ENCODE peak calls at places on chromosome 16, in eight cellular contexts. One of them, this sample, is unnamed.

GRCh38 chr16:51994597-51994996 is 552.3 kb downstream of the TOX3 start:
- DNase-seq in stimulated activated CD4-positive, alpha-beta T cell treated with anti-CD3 and anti-CD28 coated beads, Interleukin-15, amount 100 ng/mL, for 24 hours: no peak
- DNase-seq in cardiac fibroblast: peak; percentile 12
- DNase-seq in NCI-H226: no peak
- DNase-seq in NCI-H1436 treated with DMSO at 0.1 percent for 48 hours: peak; percentile 51
- DNase-seq in EL: peak; percentile 3
- DNase-seq in HTR-8/SVneo: no peak
- DNase-seq in naive thymus-derived CD8-positive, alpha-beta T cell: no peak
- DNase-seq in this sample: peak; percentile 68

GRCh38 chr16:79367822-79368221 is 232.7 kb downstream of the MAF start:
- DNase-seq in stimulated activated CD4-positive, alpha-beta T cell treated with anti-CD3 and anti-CD28 coated beads, Interleukin-15, amount 100 ng/mL, for 24 hours: no peak
- DNase-seq in cardiac fibroblast: no peak
- DNase-seq in NCI-H226: no peak
- DNase-seq in NCI-H1436 treated with DMSO at 0.1 percent for 48 hours: no peak
- DNase-seq in EL: no peak
- DNase-seq in HTR-8/SVneo: no peak
- DNase-seq in naive thymus-derived CD8-positive, alpha-beta T cell: no peak
- DNase-seq in this sample: no peak

GRCh38 chr16:85924675-85925074 is 25.7 kb downstream of the IRF8 start:
- DNase-seq in stimulated activated CD4-positive, alpha-beta T cell treated with anti-CD3 and anti-CD28 coated beads, Interleukin-15, amount 100 ng/mL, for 24 hours: peak; percentile 80
- DNase-seq in cardiac fibroblast: peak; percentile 38
- DNase-seq in NCI-H226: no peak
- DNase-seq in NCI-H1436 treated with DMSO at 0.1 percent for 48 hours: no peak
- DNase-seq in EL: no peak
- DNase-seq in HTR-8/SVneo: no peak
- DNase-seq in naive thymus-derived CD8-positive, alpha-beta T cell: no peak
- DNase-seq in this sample: no peak

GRCh38 chr16:71846443-71846842 is 667 bp downstream of the ATXN1L start:
- DNase-seq in stimulated activated CD4-positive, alpha-beta T cell treated with anti-CD3 and anti-CD28 coated beads, Interleukin-15, amount 100 ng/mL, for 24 hours: peak; percentile 35
- DNase-seq in cardiac fibroblast: peak; percentile 23
- DNase-seq in NCI-H226: no peak
- DNase-seq in NCI-H1436 treated with DMSO at 0.1 percent for 48 hours: no peak
- DNase-seq in EL: peak; percentile 9
- DNase-seq in HTR-8/SVneo: no peak
- DNase-seq in naive thymus-derived CD8-positive, alpha-beta T cell: no peak
- DNase-seq in this sample: no peak

GRCh38 chr16:4618645-4619418 is 4.1 kb upstream of the UBALD1 start:
- DNase-seq in stimulated activated CD4-positive, alpha-beta T cell treated with anti-CD3 and anti-CD28 coated beads, Interleukin-15, amount 100 ng/mL, for 24 hours: no peak
- DNase-seq in cardiac fibroblast: no peak
- DNase-seq in NCI-H226: no peak
- DNase-seq in NCI-H1436 treated with DMSO at 0.1 percent for 48 hours: no peak
- DNase-seq in EL: no peak
- DNase-seq in HTR-8/SVneo: no peak
- DNase-seq in naive thymus-derived CD8-positive, alpha-beta T cell: no peak
- DNase-seq in this sample: no peak

GRCh38 chr16:5108505-5109158 is 11.0 kb upstream of the EEF2KMT start:
- DNase-seq in stimulated activated CD4-positive, alpha-beta T cell treated with anti-CD3 and anti-CD28 coated beads, Interleukin-15, amount 100 ng/mL, for 24 hours: no peak
- DNase-seq in cardiac fibroblast: no peak
- DNase-seq in NCI-H226: no peak
- DNase-seq in NCI-H1436 treated with DMSO at 0.1 percent for 48 hours: no peak
- DNase-seq in EL: no peak
- DNase-seq in HTR-8/SVneo: no peak
- DNase-seq in naive thymus-derived CD8-positive, alpha-beta T cell: no peak
- DNase-seq in this sample: no peak

GRCh38 chr16:49497466-49497865 is 123.9 kb downstream of the C16orf78 start:
- DNase-seq in stimulated activated CD4-positive, alpha-beta T cell treated with anti-CD3 and anti-CD28 coated beads, Interleukin-15, amount 100 ng/mL, for 24 hours: no peak
- DNase-seq in cardiac fibroblast: no peak
- DNase-seq in NCI-H226: no peak
- DNase-seq in NCI-H1436 treated with DMSO at 0.1 percent for 48 hours: no peak
- DNase-seq in EL: no peak
- DNase-seq in HTR-8/SVneo: no peak
- DNase-seq in naive thymus-derived CD8-positive, alpha-beta T cell: no peak
- DNase-seq in this sample: no peak

GRCh38 chr16:4500283-4500682 is 24.1 kb downstream of the HMOX2 start:
- DNase-seq in stimulated activated CD4-positive, alpha-beta T cell treated with anti-CD3 and anti-CD28 coated beads, Interleukin-15, amount 100 ng/mL, for 24 hours: peak; percentile 11
- DNase-seq in cardiac fibroblast: peak; percentile 87
- DNase-seq in NCI-H226: peak; percentile 80
- DNase-seq in NCI-H1436 treated with DMSO at 0.1 percent for 48 hours: no peak
- DNase-seq in EL: peak; percentile 90
- DNase-seq in HTR-8/SVneo: peak; percentile 87
- DNase-seq in naive thymus-derived CD8-positive, alpha-beta T cell: no peak
- DNase-seq in this sample: no peak

GRCh38 chr16:88936008-88936912 is 40.7 kb downstream of the CBFA2T3 start:
- DNase-seq in stimulated activated CD4-positive, alpha-beta T cell treated with anti-CD3 and anti-CD28 coated beads, Interleukin-15, amount 100 ng/mL, for 24 hours: peak; percentile 43
- DNase-seq in cardiac fibroblast: no peak
- DNase-seq in NCI-H226: no peak
- DNase-seq in NCI-H1436 treated with DMSO at 0.1 percent for 48 hours: no peak
- DNase-seq in EL: no peak
- DNase-seq in HTR-8/SVneo: no peak
- DNase-seq in naive thymus-derived CD8-positive, alpha-beta T cell: no peak
- DNase-seq in this sample: no peak

GRCh38 chr16:77457046-77457445 is 22.2 kb upstream of the ADAMTS18 start:
- DNase-seq in stimulated activated CD4-positive, alpha-beta T cell treated with anti-CD3 and anti-CD28 coated beads, Interleukin-15, amount 100 ng/mL, for 24 hours: no peak
- DNase-seq in cardiac fibroblast: peak; percentile 50
- DNase-seq in NCI-H226: no peak
- DNase-seq in NCI-H1436 treated with DMSO at 0.1 percent for 48 hours: no peak
- DNase-seq in EL: no peak
- DNase-seq in HTR-8/SVneo: no peak
- DNase-seq in naive thymus-derived CD8-positive, alpha-beta T cell: no peak
- DNase-seq in this sample: no peak

GRCh38 chr16:50306287-50306686 is 39.9 kb downstream of the ADCY7 start:
- DNase-seq in stimulated activated CD4-positive, alpha-beta T cell treated with anti-CD3 and anti-CD28 coated beads, Interleukin-15, amount 100 ng/mL, for 24 hours: no peak
- DNase-seq in cardiac fibroblast: no peak
- DNase-seq in NCI-H226: no peak
- DNase-seq in NCI-H1436 treated with DMSO at 0.1 percent for 48 hours: no peak
- DNase-seq in EL: no peak
- DNase-seq in HTR-8/SVneo: no peak
- DNase-seq in naive thymus-derived CD8-positive, alpha-beta T cell: peak; percentile 55
- DNase-seq in this sample: no peak

GRCh38 chr16:50153648-50154368 is 702 bp downstream of the TENT4B start:
- DNase-seq in stimulated activated CD4-positive, alpha-beta T cell treated with anti-CD3 and anti-CD28 coated beads, Interleukin-15, amount 100 ng/mL, for 24 hours: peak; percentile 52
- DNase-seq in cardiac fibroblast: peak; percentile 17
- DNase-seq in NCI-H226: no peak
- DNase-seq in NCI-H1436 treated with DMSO at 0.1 percent for 48 hours: no peak
- DNase-seq in EL: peak; percentile 40
- DNase-seq in HTR-8/SVneo: no peak
- DNase-seq in naive thymus-derived CD8-positive, alpha-beta T cell: no peak
- DNase-seq in this sample: peak; percentile 44

GRCh38 chr16:84271037-84271436 is 23.6 kb upstream of the WFDC1 start:
- DNase-seq in stimulated activated CD4-positive, alpha-beta T cell treated with anti-CD3 and anti-CD28 coated beads, Interleukin-15, amount 100 ng/mL, for 24 hours: no peak
- DNase-seq in cardiac fibroblast: no peak
- DNase-seq in NCI-H226: no peak
- DNase-seq in NCI-H1436 treated with DMSO at 0.1 percent for 48 hours: no peak
- DNase-seq in EL: no peak
- DNase-seq in HTR-8/SVneo: no peak
- DNase-seq in naive thymus-derived CD8-positive, alpha-beta T cell: no peak
- DNase-seq in this sample: no peak

GRCh38 chr16:83955218-83956130 is 2.4 kb downstream of the OSGIN1 start:
- DNase-seq in stimulated activated CD4-positive, alpha-beta T cell treated with anti-CD3 and anti-CD28 coated beads, Interleukin-15, amount 100 ng/mL, for 24 hours: no peak
- DNase-seq in cardiac fibroblast: peak; percentile 38
- DNase-seq in NCI-H226: no peak
- DNase-seq in NCI-H1436 treated with DMSO at 0.1 percent for 48 hours: no peak
- DNase-seq in EL: peak; percentile 21
- DNase-seq in HTR-8/SVneo: no peak
- DNase-seq in naive thymus-derived CD8-positive, alpha-beta T cell: no peak
- DNase-seq in this sample: no peak

GRCh38 chr16:14101415-14101814 is 30.3 kb downstream of the MRTFB start:
- DNase-seq in stimulated activated CD4-positive, alpha-beta T cell treated with anti-CD3 and anti-CD28 coated beads, Interleukin-15, amount 100 ng/mL, for 24 hours: no peak
- DNase-seq in cardiac fibroblast: no peak
- DNase-seq in NCI-H226: no peak
- DNase-seq in NCI-H1436 treated with DMSO at 0.1 percent for 48 hours: no peak
- DNase-seq in EL: no peak
- DNase-seq in HTR-8/SVneo: no peak
- DNase-seq in naive thymus-derived CD8-positive, alpha-beta T cell: no peak
- DNase-seq in this sample: no peak

GRCh38 chr16:10978124-10978523 is 33.8 kb downstream of the CLEC16A start:
- DNase-seq in stimulated activated CD4-positive, alpha-beta T cell treated with anti-CD3 and anti-CD28 coated beads, Interleukin-15, amount 100 ng/mL, for 24 hours: no peak
- DNase-seq in cardiac fibroblast: no peak
- DNase-seq in NCI-H226: no peak
- DNase-seq in NCI-H1436 treated with DMSO at 0.1 percent for 48 hours: no peak
- DNase-seq in EL: no peak
- DNase-seq in HTR-8/SVneo: no peak
- DNase-seq in naive thymus-derived CD8-positive, alpha-beta T cell: no peak
- DNase-seq in this sample: no peak

GRCh38 chr16:974001-974601 is 3.3 kb upstream of the LMF1 start:
- DNase-seq in stimulated activated CD4-positive, alpha-beta T cell treated with anti-CD3 and anti-CD28 coated beads, Interleukin-15, amount 100 ng/mL, for 24 hours: no peak
- DNase-seq in cardiac fibroblast: no peak
- DNase-seq in NCI-H226: no peak
- DNase-seq in NCI-H1436 treated with DMSO at 0.1 percent for 48 hours: no peak
- DNase-seq in EL: no peak
- DNase-seq in HTR-8/SVneo: no peak
- DNase-seq in naive thymus-derived CD8-positive, alpha-beta T cell: peak; percentile 53
- DNase-seq in this sample: no peak

GRCh38 chr16:1769402-1770300 is 1.7 kb downstream of the NME3 start:
- DNase-seq in stimulated activated CD4-positive, alpha-beta T cell treated with anti-CD3 and anti-CD28 coated beads, Interleukin-15, amount 100 ng/mL, for 24 hours: no peak
- DNase-seq in cardiac fibroblast: no peak
- DNase-seq in NCI-H226: no peak
- DNase-seq in NCI-H1436 treated with DMSO at 0.1 percent for 48 hours: no peak
- DNase-seq in EL: no peak
- DNase-seq in HTR-8/SVneo: no peak
- DNase-seq in naive thymus-derived CD8-positive, alpha-beta T cell: no peak
- DNase-seq in this sample: no peak